ENCODE peak calls at places on chromosomes 1 and 21, in six cellular contexts. U is GM04504; H is activated B cell treated with CpG ODN at 0.5 μM for 24 hours; C is glutamatergic neuron; Y is GM20000; Q is stimulated activated CD4-positive, alpha-beta T cell treated with anti-CD3 and anti-CD28 coated beads, Interleukin-4, amount 100 ng/mL, for 48 hours. F is an unnamed sample.
A peak's percentile ranks its signal among the peaks of the same experiment; 100 is the strongest.

GRCh38 chr1:86708923-86709322 is 4.5 kb downstream of the SH3GLB1 start:
- DNase-seq in Y (no peak), H (no peak), C (no peak), U (no peak), Q (no peak), F (no peak)

GRCh38 chr1:229871078-229871676 is 195.9 kb upstream of the GALNT2 start:
- DNase-seq in H (no peak), C (no peak), Y (no peak), U (no peak), Q (no peak), F (no peak)

GRCh38 chr1:23793861-23794731 is 3.2 kb downstream of the LYPLA2 start:
- DNase-seq in H (no peak), C (no peak), U (no peak), Y (no peak), Q (no peak), F (no peak)

GRCh38 chr1:72197786-72198185 is 84.6 kb downstream of the NEGR1 start:
- DNase-seq in Q (no peak), C (no peak), U (no peak), H (no peak), Y (no peak), F (no peak)

GRCh38 chr1:240091614-240092300 is at the start of gene FMN2:
- DNase-seq in H (no peak), U (no peak), C (peak; percentile 93), Y (peak; percentile 33), Q (no peak), F (peak; percentile 4)

GRCh38 chr1:91059157-91059556 is 37.3 kb upstream of the ZNF644 start:
- DNase-seq in Y (no peak), H (no peak), C (no peak), Q (no peak), U (no peak), F (no peak)

GRCh38 chr1:218496561-218496960 is 151.4 kb downstream of the TGFB2 start:
- DNase-seq in Y (no peak), C (no peak), H (no peak), U (peak; percentile 99), Q (no peak), F (no peak)

GRCh38 chr1:232462200-232462599 is 167.7 kb downstream of the SIPA1L2 start:
- DNase-seq in C (no peak), U (no peak), Q (no peak), Y (no peak), H (no peak), F (no peak)

GRCh38 chr21:33441489-33442477 is 38.0 kb downstream of the TMEM50B start:
- DNase-seq in Q (no peak), Y (peak; percentile 73), H (peak; percentile 61), C (no peak), U (peak; percentile 81), F (no peak)

GRCh38 chr1:143735764-143736461 is 235.9 kb downstream of the FAM72C start:
- DNase-seq in Q (peak; percentile 6), H (no peak), U (no peak), Y (no peak), C (peak; percentile 35), F (peak; percentile 4)

GRCh38 chr1:63835075-63835633 is 61.3 kb downstream of the ROR1 start:
- DNase-seq in Y (no peak), Q (no peak), U (no peak), H (no peak), C (no peak), F (peak; percentile 26)

GRCh38 chr21:42474043-42474831 is 21.8 kb downstream of the RSPH1 start:
- DNase-seq in C (no peak), U (no peak), Q (no peak), H (peak; percentile 36), Y (peak; percentile 48), F (no peak)

GRCh38 chr1:6126521-6127067 is 53.5 kb downstream of the CHD5 start:
- DNase-seq in Y (no peak), H (no peak), C (peak; percentile 16), Q (no peak), U (no peak), F (no peak)

GRCh38 chr1:87880747-87881133 is 552.1 kb downstream of the LMO4 start:
- DNase-seq in Y (no peak), U (no peak), Q (no peak), C (no peak), H (no peak), F (no peak)

GRCh38 chr1:226217273-226217672 is 6.2 kb upstream of the MIXL1 start:
- DNase-seq in C (no peak), U (no peak), Q (no peak), Y (no peak), H (no peak), F (no peak)

GRCh38 chr1:61053712-61054608 is 28.4 kb upstream of the NFIA start:
- DNase-seq in Y (no peak), H (no peak), C (peak; percentile 63), U (no peak), Q (no peak), F (no peak)

GRCh38 chr1:40042337-40042736 is 1.8 kb downstream of the CAP1 start:
- DNase-seq in U (no peak), H (no peak), C (no peak), Y (no peak), Q (no peak), F (no peak)

GRCh38 chr21:24658926-24659325 is 948.4 kb downstream of the MRPL39 start:
- DNase-seq in U (no peak), Y (no peak), H (no peak), Q (no peak), C (no peak), F (no peak)

GRCh38 chr1:115430717-115431116 is 92.7 kb upstream of the NGF start:
- DNase-seq in C (no peak), Q (no peak), U (peak; percentile 94), H (no peak), Y (no peak), F (no peak)

GRCh38 chr1:113363935-113364334 is 26.4 kb upstream of the MAGI3 start:
- DNase-seq in Y (no peak), C (no peak), H (no peak), Q (no peak), U (no peak), F (no peak)

GRCh38 chr1:24957808-24958752 is 28.0 kb upstream of the RUNX3 start:
- DNase-seq in H (no peak), U (no peak), Q (no peak), C (no peak), Y (no peak), F (no peak)

GRCh38 chr1:1074631-1075147 is 583 bp upstream of the RNF223 start:
- DNase-seq in U (no peak), Y (no peak), C (no peak), Q (no peak), H (no peak), F (no peak)

GRCh38 chr1:19372136-19372514 is 60.0 kb downstream of the SLC66A1 start:
- DNase-seq in C (no peak), U (no peak), Q (no peak), H (no peak), Y (no peak), F (no peak)

GRCh38 chr1:58739851-58740466 is 40.1 kb upstream of the MYSM1 start:
- DNase-seq in Q (no peak), H (no peak), U (peak; percentile 33), C (no peak), Y (peak; percentile 61), F (no peak)

GRCh38 chr1:205662135-205662725 is 18.1 kb downstream of the SLC45A3 start:
- DNase-seq in H (no peak), U (no peak), Q (no peak), Y (no peak), C (no peak), F (peak; percentile 19)

GRCh38 chr1:220700591-220701179 is 10.5 kb downstream of the C1orf115 start:
- DNase-seq in H (no peak), C (no peak), U (no peak), Y (no peak), Q (no peak), F (no peak)

GRCh38 chr1:117362986-117363385 is 4.3 kb upstream of the MAN1A2 start:
- DNase-seq in C (no peak), Q (no peak), U (no peak), Y (no peak), H (no peak), F (no peak)

GRCh38 chr1:182166750-182167149 is 105.2 kb upstream of the ZNF648 start:
- DNase-seq in U (no peak), H (no peak), C (no peak), Q (no peak), Y (no peak), F (no peak)

F was measured in DMS 273 treated with DMSO at 0.1 percent for 48 hours.